ENCODE peak calls at places on chromosomes 16 and 17, in five cellular contexts. One of them, this sample, is unnamed.

GRCh38 chr17:31753011-31753410 is 106.0 kb downstream of the COPRS start:
- DNase-seq in stimulated activated CD8-positive, alpha-beta memory T cell treated with anti-CD3 and anti-CD28 coated beads, Interleukin-4, amount 100 ng/mL, for 24 hours: no peak
- DNase-seq in activated T-cell treated with anti-CD3 and anti-CD28 coated beads for 1 hour: no peak
- DNase-seq in heart right ventricle: no peak
- DNase-seq in activated T-helper 1 cell treated with Interleukin-2 at 50 U/mL for 16 hours: no peak
- DNase-seq in this sample: no peak

GRCh38 chr17:4142107-4142900 is 526 bp downstream of the ZZEF1 start:
- DNase-seq in activated T-cell treated with anti-CD3 and anti-CD28 coated beads for 1 hour: no peak
- DNase-seq in stimulated activated CD8-positive, alpha-beta memory T cell treated with anti-CD3 and anti-CD28 coated beads, Interleukin-4, amount 100 ng/mL, for 24 hours: no peak
- DNase-seq in heart right ventricle: peak
- DNase-seq in activated T-helper 1 cell treated with Interleukin-2 at 50 U/mL for 16 hours: peak
- DNase-seq in this sample: no peak

GRCh38 chr16:81666102-81666501 is 113.0 kb upstream of the PLCG2 start:
- DNase-seq in activated T-helper 1 cell treated with Interleukin-2 at 50 U/mL for 16 hours: no peak
- DNase-seq in heart right ventricle: no peak
- DNase-seq in stimulated activated CD8-positive, alpha-beta memory T cell treated with anti-CD3 and anti-CD28 coated beads, Interleukin-4, amount 100 ng/mL, for 24 hours: no peak
- DNase-seq in activated T-cell treated with anti-CD3 and anti-CD28 coated beads for 1 hour: no peak
- DNase-seq in this sample: no peak

GRCh38 chr17:8391711-8392110 is 5.9 kb downstream of the RNF222 start:
- DNase-seq in activated T-helper 1 cell treated with Interleukin-2 at 50 U/mL for 16 hours: no peak
- DNase-seq in activated T-cell treated with anti-CD3 and anti-CD28 coated beads for 1 hour: no peak
- DNase-seq in stimulated activated CD8-positive, alpha-beta memory T cell treated with anti-CD3 and anti-CD28 coated beads, Interleukin-4, amount 100 ng/mL, for 24 hours: no peak
- DNase-seq in heart right ventricle: no peak
- DNase-seq in this sample: no peak

GRCh38 chr17:20009302-20010098 is at the start of gene SPECC1:
- DNase-seq in activated T-helper 1 cell treated with Interleukin-2 at 50 U/mL for 16 hours: peak
- DNase-seq in heart right ventricle: peak
- DNase-seq in activated T-cell treated with anti-CD3 and anti-CD28 coated beads for 1 hour: peak
- DNase-seq in stimulated activated CD8-positive, alpha-beta memory T cell treated with anti-CD3 and anti-CD28 coated beads, Interleukin-4, amount 100 ng/mL, for 24 hours: peak
- DNase-seq in this sample: no peak

GRCh38 chr17:27976331-27976730 is 66.1 kb upstream of the NLK start:
- DNase-seq in heart right ventricle: no peak
- DNase-seq in stimulated activated CD8-positive, alpha-beta memory T cell treated with anti-CD3 and anti-CD28 coated beads, Interleukin-4, amount 100 ng/mL, for 24 hours: no peak
- DNase-seq in activated T-helper 1 cell treated with Interleukin-2 at 50 U/mL for 16 hours: no peak
- DNase-seq in activated T-cell treated with anti-CD3 and anti-CD28 coated beads for 1 hour: no peak
- DNase-seq in this sample: no peak

GRCh38 chr17:34709108-34709779 is 129.9 kb downstream of the TMEM132E start:
- DNase-seq in stimulated activated CD8-positive, alpha-beta memory T cell treated with anti-CD3 and anti-CD28 coated beads, Interleukin-4, amount 100 ng/mL, for 24 hours: no peak
- DNase-seq in activated T-helper 1 cell treated with Interleukin-2 at 50 U/mL for 16 hours: no peak
- DNase-seq in heart right ventricle: no peak
- DNase-seq in activated T-cell treated with anti-CD3 and anti-CD28 coated beads for 1 hour: no peak
- DNase-seq in this sample: no peak

GRCh38 chr16:8575399-8575798 is 14.9 kb downstream of the TMEM114 start:
- DNase-seq in activated T-helper 1 cell treated with Interleukin-2 at 50 U/mL for 16 hours: no peak
- DNase-seq in stimulated activated CD8-positive, alpha-beta memory T cell treated with anti-CD3 and anti-CD28 coated beads, Interleukin-4, amount 100 ng/mL, for 24 hours: no peak
- DNase-seq in heart right ventricle: no peak
- DNase-seq in activated T-cell treated with anti-CD3 and anti-CD28 coated beads for 1 hour: no peak
- DNase-seq in this sample: no peak

GRCh38 chr17:64216385-64217248 is 46.4 kb downstream of the TEX2 start:
- DNase-seq in heart right ventricle: peak
- DNase-seq in activated T-helper 1 cell treated with Interleukin-2 at 50 U/mL for 16 hours: no peak
- DNase-seq in activated T-cell treated with anti-CD3 and anti-CD28 coated beads for 1 hour: no peak
- DNase-seq in stimulated activated CD8-positive, alpha-beta memory T cell treated with anti-CD3 and anti-CD28 coated beads, Interleukin-4, amount 100 ng/mL, for 24 hours: no peak
- DNase-seq in this sample: no peak

GRCh38 chr16:88979616-88980015 is 2.6 kb upstream of the CBFA2T3 start:
- DNase-seq in activated T-helper 1 cell treated with Interleukin-2 at 50 U/mL for 16 hours: no peak
- DNase-seq in heart right ventricle: no peak
- DNase-seq in stimulated activated CD8-positive, alpha-beta memory T cell treated with anti-CD3 and anti-CD28 coated beads, Interleukin-4, amount 100 ng/mL, for 24 hours: no peak
- DNase-seq in activated T-cell treated with anti-CD3 and anti-CD28 coated beads for 1 hour: no peak
- DNase-seq in this sample: no peak